ENCODE peak calls at places on chromosomes 11 and 22, in eight cellular contexts. J is M059J; S is activated T-helper 2 cell treated with anti-CD3 and anti-CD28 coated beads, Interferon-gamma antibody, Interleukin-2, Interleukin-4, amounts not matched to agents 10 μg/mL and 5 μg/mL and 100 μg/mL, durations not matched to agents 14 hours and 24 hours and 36 hours; R is effector memory CD4-positive, alpha-beta T cell; L is nucleus accumbens; M is stimulated activated CD4-positive, alpha-beta T cell treated with anti-CD3 and anti-CD28 coated beads, Interleukin-1b, Interleukin-23, amount 100 ng/mL, for 4 hours; F is activated CD4-positive, alpha-beta memory T cell treated with anti-CD3 and anti-CD28 coated beads for 36 hours; O is heart right ventricle. Y is an unnamed sample.

GRCh38 chr22:45537734-45538181 is 35.1 kb downstream of the FBLN1 start:
- DNase-seq in J (peak), S (no peak), R (no peak), L (no peak), M (no peak), F (no peak), O (peak), Y (no peak)

GRCh38 chr11:77074205-77074604 is 7.4 kb downstream of the CAPN5 start:
- DNase-seq in J (no peak), S (no peak), R (no peak), L (no peak), M (no peak), F (no peak), O (no peak), Y (no peak)

GRCh38 chr11:134332782-134333181 is 994 bp downstream of the GLB1L2 start:
- DNase-seq in J (no peak), S (no peak), R (no peak), L (no peak), M (no peak), F (no peak), O (no peak), Y (no peak)

GRCh38 chr11:2998073-2998850 is 6.1 kb upstream of the NAP1L4 start:
- DNase-seq in J (no peak), S (no peak), R (no peak), L (no peak), M (no peak), F (no peak), O (no peak), Y (no peak)

GRCh38 chr11:46618789-46619188 is 1.4 kb downstream of the ATG13 start:
- DNase-seq in J (no peak), S (no peak), R (no peak), L (no peak), M (no peak), F (no peak), O (no peak), Y (no peak)

GRCh38 chr11:73393479-73394415 is 17.5 kb downstream of the RELT start:
- DNase-seq in J (peak), S (peak), R (peak), L (no peak), M (peak), F (peak), O (peak), Y (peak)

GRCh38 chr11:6817668-6818067 is 18.2 kb upstream of the OR6A2 start:
- DNase-seq in J (no peak), S (no peak), R (no peak), L (no peak), M (no peak), F (no peak), O (no peak), Y (no peak)

GRCh38 chr11:7239877-7240276 is 11.8 kb upstream of the SYT9 start:
- DNase-seq in J (no peak), S (no peak), R (no peak), L (no peak), M (no peak), F (no peak), O (no peak), Y (no peak)

GRCh38 chr22:38204784-38205183 is 3.0 kb downstream of the MAFF start:
- DNase-seq in J (no peak), S (no peak), R (no peak), L (no peak), M (no peak), F (peak), O (no peak), Y (no peak)

GRCh38 chr22:29342577-29343312 is 27.2 kb upstream of the RASL10A start:
- DNase-seq in J (no peak), S (no peak), R (no peak), L (no peak), M (no peak), F (no peak), O (no peak), Y (no peak)

GRCh38 chr11:3953327-3953726 is 97.9 kb downstream of the STIM1 start:
- DNase-seq in J (no peak), S (no peak), R (no peak), L (no peak), M (no peak), F (no peak), O (no peak), Y (no peak)

GRCh38 chr22:46076651-46077339 is 73.5 kb upstream of the PPARA start:
- DNase-seq in J (peak), S (no peak), R (no peak), L (no peak), M (no peak), F (no peak), O (no peak), Y (no peak)

GRCh38 chr11:2697871-2698270 is 1.9 kb downstream of the KCNQ1OT1 start:
- DNase-seq in J (no peak), S (no peak), R (no peak), L (no peak), M (no peak), F (no peak), O (no peak), Y (no peak)

GRCh38 chr11:90113541-90113940 is 20.9 kb upstream of the NAALAD2 start:
- DNase-seq in J (no peak), S (no peak), R (no peak), L (no peak), M (no peak), F (no peak), O (no peak), Y (no peak)

GRCh38 chr11:69125861-69126260 is 29.9 kb upstream of the SMIM38 start:
- DNase-seq in J (no peak), S (no peak), R (no peak), L (no peak), M (no peak), F (no peak), O (no peak), Y (no peak)

GRCh38 chr11:123543796-123544195 is 110.6 kb downstream of the SCN3B start:
- DNase-seq in J (peak), S (no peak), R (no peak), L (no peak), M (no peak), F (no peak), O (no peak), Y (no peak)

GRCh38 chr11:70819022-70819421 is 420.7 kb downstream of the CTTN start:
- DNase-seq in J (no peak), S (no peak), R (no peak), L (no peak), M (no peak), F (no peak), O (no peak), Y (no peak)

GRCh38 chr11:10314199-10315072 is 9.6 kb downstream of the ADM start:
- DNase-seq in J (peak), S (peak), R (no peak), L (no peak), M (no peak), F (no peak), O (peak), Y (no peak)